ENCODE peak calls at places on chromosomes 7 and 10, in seven cellular contexts. E is SW480; B is T1000; K is GM03348; C is astrocyte; S is CD4-positive, alpha-beta T cell; R is T-helper 9 cell. V is an unnamed sample.
A peak's percentile ranks its signal among the peaks of the same experiment; 100 is the strongest.

GRCh38 chr10:125105856-125106255 is 54.5 kb downstream of the CTBP2 start:
- DNase-seq in E (no peak), B (no peak), K (no peak), C (no peak), S (no peak), R (no peak), V (no peak)

GRCh38 chr7:3922175-3922635 is 621.2 kb downstream of the SDK1 start:
- DNase-seq in E (peak; percentile 55), B (peak; percentile 61), K (peak; percentile 27), C (peak; percentile 98), S (no peak), R (no peak), V (peak; percentile 67)

GRCh38 chr10:72367301-72367970 is 12.7 kb upstream of the DNAJB12 start:
- DNase-seq in E (no peak), B (no peak), K (no peak), C (no peak), S (no peak), R (no peak), V (no peak)

GRCh38 chr7:87471430-87471829 is 4.0 kb downstream of the ABCB4 start:
- DNase-seq in E (no peak), B (no peak), K (no peak), C (no peak), S (no peak), R (no peak), V (no peak)

GRCh38 chr7:36904101-36904500 is 179.8 kb upstream of the AOAH start:
- DNase-seq in E (no peak), B (no peak), K (no peak), C (no peak), S (no peak), R (no peak), V (no peak)

GRCh38 chr7:148153611-148154010 is 437.0 kb upstream of the C7orf33 start:
- DNase-seq in E (no peak), B (no peak), K (peak; percentile 19), C (no peak), S (no peak), R (no peak), V (no peak)

GRCh38 chr10:125103466-125104377 is 56.6 kb downstream of the CTBP2 start:
- DNase-seq in E (peak; percentile 65), B (no peak), K (no peak), C (no peak), S (no peak), R (no peak), V (no peak)

GRCh38 chr10:104081998-104082397 is 3.7 kb downstream of the COL17A1 start:
- DNase-seq in E (no peak), B (no peak), K (no peak), C (no peak), S (no peak), R (no peak), V (no peak)

GRCh38 chr10:45463244-45464116 is 89.5 kb downstream of the ALOX5 start:
- DNase-seq in E (no peak), B (no peak), K (no peak), C (peak; percentile 37), S (no peak), R (no peak), V (no peak)

GRCh38 chr10:34272316-34272715 is 542.8 kb downstream of the PARD3 start:
- DNase-seq in E (no peak), B (no peak), K (no peak), C (no peak), S (no peak), R (no peak), V (no peak)

GRCh38 chr7:2709553-2710165 is 21.7 kb downstream of the AMZ1 start:
- DNase-seq in E (peak; percentile 64), B (no peak), K (peak; percentile 88), C (no peak), S (peak; percentile 66), R (peak; percentile 70), V (peak; percentile 92)

GRCh38 chr10:78292987-78293865 is 259.6 kb downstream of the RPS24 start:
- DNase-seq in E (no peak), B (no peak), K (no peak), C (peak; percentile 19), S (no peak), R (no peak), V (no peak)

GRCh38 chr7:38660427-38661099 is 29.4 kb upstream of the AMPH start:
- DNase-seq in E (peak; percentile 47), B (no peak), K (peak; percentile 71), C (peak; percentile 10), S (no peak), R (no peak), V (peak; percentile 43)

GRCh38 chr7:129739427-129739826 is 127.9 kb downstream of the NRF1 start:
- DNase-seq in E (no peak), B (no peak), K (peak; percentile 43), C (peak; percentile 29), S (no peak), R (no peak), V (no peak)

GRCh38 chr7:98681951-98682350 is 64.9 kb downstream of the NPTX2 start:
- DNase-seq in E (peak; percentile 94), B (no peak), K (no peak), C (no peak), S (no peak), R (no peak), V (no peak)

GRCh38 chr7:95772771-95773581 is 622 bp downstream of the DYNC1I1 start:
- DNase-seq in E (peak; percentile 9), B (no peak), K (peak; percentile 25), C (peak; percentile 15), S (no peak), R (no peak), V (no peak)

GRCh38 chr10:120979435-120980315 is 128.5 kb downstream of the WDR11 start:
- DNase-seq in E (peak; percentile 75), B (no peak), K (peak; percentile 22), C (no peak), S (no peak), R (no peak), V (peak; percentile 66)

GRCh38 chr10:71970869-71971268 is 6.7 kb downstream of the CHST3 start:
- DNase-seq in E (no peak), B (no peak), K (no peak), C (no peak), S (no peak), R (no peak), V (no peak)

GRCh38 chr10:117653170-117653515 is 110.6 kb downstream of the EMX2 start:
- DNase-seq in E (peak; percentile 88), B (peak; percentile 57), K (peak; percentile 93), C (peak; percentile 93), S (no peak), R (no peak), V (peak; percentile 35)

GRCh38 chr7:8184241-8184640 is 77.7 kb downstream of the ICA1 start:
- DNase-seq in E (no peak), B (no peak), K (no peak), C (no peak), S (no peak), R (no peak), V (no peak)

V was measured in Calu3.